ENCODE peak calls at places on chromosomes 13 and 19, in ten cellular contexts. E, S, O, T, U, C, R, D, F and M are unnamed samples.

GRCh38 chr19:39937094-39937493 is 2.7 kb upstream of the FCGBP start:
- DNase-seq in F (no peak), S (no peak), D (no peak), O (no peak), R (peak), E (no peak), C (no peak), U (no peak), T (no peak), M (no peak)

GRCh38 chr19:42529248-42529764 is 1.0 kb upstream of the CEACAM1 start:
- DNase-seq in C (peak), S (peak), E (peak), D (peak), O (no peak), R (peak), T (peak), F (peak), U (peak), M (peak)

GRCh38 chr19:32924200-32924599 is 47.6 kb downstream of the CEP89 start:
- DNase-seq in O (no peak), F (no peak), D (peak), R (no peak), E (no peak), T (no peak), C (no peak), U (no peak), S (no peak), M (no peak)

GRCh38 chr19:33397536-33398360 is 24.2 kb downstream of the CEBPG start:
- DNase-seq in U (peak), D (no peak), O (no peak), C (no peak), F (no peak), S (no peak), E (no peak), T (peak), R (no peak), M (peak)

GRCh38 chr19:17165715-17166114 is 49.4 kb upstream of the USE1 start:
- DNase-seq in D (no peak), U (no peak), C (no peak), T (no peak), E (no peak), F (no peak), S (no peak), O (no peak), R (no peak), M (no peak)

GRCh38 chr19:35559781-35560180 is 3.7 kb downstream of the ATP4A start:
- DNase-seq in U (no peak), T (no peak), D (no peak), C (no peak), R (no peak), O (no peak), E (no peak), F (no peak), S (no peak), M (no peak)

GRCh38 chr19:40089462-40089861 is 1.3 kb downstream of the ZNF780A start:
- DNase-seq in S (no peak), D (peak), U (no peak), R (peak), O (no peak), E (no peak), C (peak), F (no peak), T (no peak), M (no peak)

GRCh38 chr13:102687520-102687919 is 7.3 kb downstream of the METTL21C start:
- DNase-seq in E (no peak), U (no peak), R (no peak), F (no peak), S (no peak), T (no peak), C (no peak), D (no peak), O (no peak), M (no peak)

GRCh38 chr19:15412832-15413231 is 6.0 kb downstream of the AKAP8L start:
- DNase-seq in T (no peak), R (no peak), U (no peak), D (no peak), F (no peak), E (no peak), S (no peak), C (no peak), O (no peak), M (no peak)

GRCh38 chr13:84377071-84377470 is 494.8 kb upstream of the SLITRK1 start:
- DNase-seq in T (no peak), E (no peak), S (no peak), F (no peak), O (no peak), U (no peak), D (no peak), R (no peak), C (no peak), M (no peak)

GRCh38 chr13:71864981-71865857 is 1.8 kb downstream of the DACH1 start:
- DNase-seq in S (peak), O (no peak), E (no peak), R (peak), U (peak), D (no peak), F (peak), T (peak), C (peak), M (peak)

GRCh38 chr19:40797166-40797962 is 1.6 kb upstream of the EGLN2 start:
- DNase-seq in T (no peak), O (no peak), E (no peak), S (no peak), F (no peak), D (no peak), C (no peak), U (no peak), R (no peak), M (no peak)

GRCh38 chr19:19578241-19578640 is 40.2 kb downstream of the CILP2 start:
- DNase-seq in F (no peak), T (no peak), C (no peak), O (no peak), U (no peak), R (no peak), E (no peak), S (no peak), D (no peak), M (no peak)